ENCODE peak calls at places on chromosomes 12 and 14, in six cellular contexts. One of them, this sample, is unnamed.

GRCh38 chr14:23015618-23016017 is 5.7 kb upstream of the C14orf93 start:
- DNase-seq in AG04449: no peak
- DNase-seq in PC-3: no peak
- DNase-seq in GM23338: no peak
- DNase-seq in H1: no peak
- DNase-seq in GM12865: no peak
- DNase-seq in this sample: no peak

GRCh38 chr12:69239286-69239921 is at the start of gene CPSF6:
- DNase-seq in AG04449: peak
- DNase-seq in PC-3: peak
- DNase-seq in GM23338: peak
- DNase-seq in H1: peak
- DNase-seq in GM12865: peak
- DNase-seq in this sample: peak

GRCh38 chr14:90970167-90970600 is 90.3 kb downstream of the RPS6KA5 start:
- DNase-seq in AG04449: no peak
- DNase-seq in PC-3: peak
- DNase-seq in GM23338: no peak
- DNase-seq in H1: no peak
- DNase-seq in GM12865: peak
- DNase-seq in this sample: no peak

GRCh38 chr12:104420868-104421267 is 35.9 kb upstream of the CHST11 start:
- DNase-seq in AG04449: no peak
- DNase-seq in PC-3: peak
- DNase-seq in GM23338: no peak
- DNase-seq in H1: no peak
- DNase-seq in GM12865: peak
- DNase-seq in this sample: no peak

GRCh38 chr14:34502826-34503225 is 36.7 kb downstream of the EAPP start:
- DNase-seq in AG04449: no peak
- DNase-seq in PC-3: no peak
- DNase-seq in GM23338: no peak
- DNase-seq in H1: no peak
- DNase-seq in GM12865: no peak
- DNase-seq in this sample: no peak

GRCh38 chr14:90815817-90816662 is at the start of gene TTC7B:
- DNase-seq in AG04449: no peak
- DNase-seq in PC-3: peak
- DNase-seq in GM23338: peak
- DNase-seq in H1: peak
- DNase-seq in GM12865: peak
- DNase-seq in this sample: peak

GRCh38 chr12:62767506-62767905 is 167.4 kb downstream of the PPM1H start:
- DNase-seq in AG04449: peak
- DNase-seq in PC-3: peak
- DNase-seq in GM23338: no peak
- DNase-seq in H1: no peak
- DNase-seq in GM12865: no peak
- DNase-seq in this sample: no peak

GRCh38 chr12:39199371-39199770 is 243.5 kb downstream of the KIF21A start:
- DNase-seq in AG04449: no peak
- DNase-seq in PC-3: no peak
- DNase-seq in GM23338: no peak
- DNase-seq in H1: no peak
- DNase-seq in GM12865: no peak
- DNase-seq in this sample: no peak

GRCh38 chr12:56375598-56376434 is 13.2 kb upstream of the APOF start:
- DNase-seq in AG04449: no peak
- DNase-seq in PC-3: no peak
- DNase-seq in GM23338: no peak
- DNase-seq in H1: no peak
- DNase-seq in GM12865: peak
- DNase-seq in this sample: no peak

DNA sequence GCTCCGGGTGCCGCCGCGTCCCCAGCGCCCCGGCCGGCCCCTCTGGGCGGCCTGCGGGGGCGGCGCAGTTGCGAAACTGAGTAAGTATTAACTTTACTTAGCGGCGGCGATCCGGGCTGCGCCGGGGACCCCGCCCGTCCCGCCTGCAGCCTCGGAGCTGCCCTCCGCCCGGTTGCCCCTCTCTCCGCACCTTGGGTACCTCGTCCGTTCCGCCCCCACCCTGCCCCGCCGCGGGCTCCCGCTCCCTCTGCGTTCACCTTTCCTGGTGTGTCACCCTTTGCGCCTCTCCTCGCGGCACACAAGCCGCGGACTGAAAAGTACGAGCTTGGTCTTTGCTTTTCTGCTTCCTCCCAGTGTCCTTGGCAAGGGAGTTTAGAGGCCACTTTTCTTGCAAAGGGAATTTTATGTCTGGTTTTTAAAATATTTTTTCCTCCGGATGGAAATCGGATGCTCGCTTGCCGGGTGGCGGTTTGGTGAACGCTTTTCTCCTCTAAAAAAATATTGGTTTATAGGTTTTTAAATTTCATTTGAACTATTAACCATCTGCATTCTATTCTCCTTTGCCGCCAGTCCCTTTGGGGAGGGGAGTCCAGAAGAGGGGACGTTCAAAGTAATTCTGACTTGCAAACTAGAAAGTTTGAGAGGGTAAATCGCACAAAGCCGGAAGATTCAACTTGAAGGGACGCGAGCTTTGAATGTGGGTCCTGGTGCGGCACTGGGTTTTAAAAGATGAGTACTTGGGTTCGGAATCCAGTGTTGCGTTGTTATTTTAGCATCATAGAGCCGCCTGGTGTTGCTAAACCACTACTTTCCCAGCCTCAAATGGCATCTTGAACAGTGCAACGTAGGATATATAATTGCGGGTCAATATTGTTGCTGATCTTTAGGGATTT is 833 bp downstream of the RASSF8 start:
- DNase-seq in AG04449: peak
- DNase-seq in PC-3: peak
- DNase-seq in GM23338: peak
- DNase-seq in H1: peak
- DNase-seq in GM12865: peak
- DNase-seq in this sample: peak
- TF ChIP-seq CTCF in AG04449: peak
- TF ChIP-seq CTCF in PC-3: peak
- TF ChIP-seq CTCF in GM23338: no peak
- TF ChIP-seq CTCF in H1: no peak
- TF ChIP-seq CTCF in GM12865: no peak
- TF ChIP-seq CTCF in this sample: no peak

GRCh38 chr14:24315807-24316596 is 4.7 kb downstream of the LTB4R start:
- DNase-seq in AG04449: no peak
- DNase-seq in PC-3: no peak
- DNase-seq in GM23338: peak
- DNase-seq in H1: peak
- DNase-seq in GM12865: no peak
- DNase-seq in this sample: peak
- TF ChIP-seq CTCF in AG04449: peak
- TF ChIP-seq CTCF in PC-3: no peak
- TF ChIP-seq CTCF in GM23338: peak
- TF ChIP-seq CTCF in H1: peak
- TF ChIP-seq CTCF in GM12865: no peak
- TF ChIP-seq CTCF in this sample: no peak

GRCh38 chr14:68941820-68942219 is 37.3 kb downstream of the ACTN1 start:
- DNase-seq in AG04449: peak
- DNase-seq in PC-3: peak
- DNase-seq in GM23338: peak
- DNase-seq in H1: peak
- DNase-seq in GM12865: no peak
- DNase-seq in this sample: peak
- TF ChIP-seq CTCF in AG04449: peak
- TF ChIP-seq CTCF in PC-3: peak
- TF ChIP-seq CTCF in GM23338: peak
- TF ChIP-seq CTCF in H1: peak
- TF ChIP-seq CTCF in GM12865: peak
- TF ChIP-seq CTCF in this sample: no peak

GRCh38 chr12:82517808-82518207 is 159.5 kb downstream of the METTL25 start:
- DNase-seq in AG04449: no peak
- DNase-seq in PC-3: peak
- DNase-seq in GM23338: peak
- DNase-seq in H1: no peak
- DNase-seq in GM12865: peak
- DNase-seq in this sample: peak
- TF ChIP-seq CTCF in AG04449: no peak
- TF ChIP-seq CTCF in PC-3: no peak
- TF ChIP-seq CTCF in GM23338: peak
- TF ChIP-seq CTCF in H1: no peak
- TF ChIP-seq CTCF in GM12865: no peak
- TF ChIP-seq CTCF in this sample: no peak

DNA sequence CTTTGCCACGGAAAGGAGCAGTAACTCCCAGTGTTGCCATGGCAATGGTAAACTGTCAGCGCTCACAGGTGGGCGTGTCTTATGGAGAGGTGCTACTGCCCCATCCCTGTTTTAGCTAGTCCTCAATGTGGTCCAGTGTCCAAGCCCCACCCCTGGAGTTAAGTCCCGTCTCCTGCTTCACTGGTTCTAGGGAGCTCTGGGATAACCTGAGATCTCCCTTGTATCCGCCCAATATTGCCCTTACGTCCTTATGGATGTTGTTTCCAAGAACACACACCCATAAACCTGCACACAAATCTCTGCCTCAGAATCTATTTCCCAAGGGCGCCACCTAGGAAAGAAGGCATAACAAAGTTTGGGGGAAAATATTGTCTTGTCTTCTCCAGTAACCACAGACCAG is 64.2 kb downstream of the SPRING1 start:
- DNase-seq in AG04449: no peak
- DNase-seq in PC-3: peak
- DNase-seq in GM23338: peak
- DNase-seq in H1: no peak
- DNase-seq in GM12865: peak
- DNase-seq in this sample: no peak
- TF ChIP-seq CTCF in AG04449: no peak
- TF ChIP-seq CTCF in PC-3: peak
- TF ChIP-seq CTCF in GM23338: peak
- TF ChIP-seq CTCF in H1: no peak
- TF ChIP-seq CTCF in GM12865: no peak
- TF ChIP-seq CTCF in this sample: no peak

DNA sequence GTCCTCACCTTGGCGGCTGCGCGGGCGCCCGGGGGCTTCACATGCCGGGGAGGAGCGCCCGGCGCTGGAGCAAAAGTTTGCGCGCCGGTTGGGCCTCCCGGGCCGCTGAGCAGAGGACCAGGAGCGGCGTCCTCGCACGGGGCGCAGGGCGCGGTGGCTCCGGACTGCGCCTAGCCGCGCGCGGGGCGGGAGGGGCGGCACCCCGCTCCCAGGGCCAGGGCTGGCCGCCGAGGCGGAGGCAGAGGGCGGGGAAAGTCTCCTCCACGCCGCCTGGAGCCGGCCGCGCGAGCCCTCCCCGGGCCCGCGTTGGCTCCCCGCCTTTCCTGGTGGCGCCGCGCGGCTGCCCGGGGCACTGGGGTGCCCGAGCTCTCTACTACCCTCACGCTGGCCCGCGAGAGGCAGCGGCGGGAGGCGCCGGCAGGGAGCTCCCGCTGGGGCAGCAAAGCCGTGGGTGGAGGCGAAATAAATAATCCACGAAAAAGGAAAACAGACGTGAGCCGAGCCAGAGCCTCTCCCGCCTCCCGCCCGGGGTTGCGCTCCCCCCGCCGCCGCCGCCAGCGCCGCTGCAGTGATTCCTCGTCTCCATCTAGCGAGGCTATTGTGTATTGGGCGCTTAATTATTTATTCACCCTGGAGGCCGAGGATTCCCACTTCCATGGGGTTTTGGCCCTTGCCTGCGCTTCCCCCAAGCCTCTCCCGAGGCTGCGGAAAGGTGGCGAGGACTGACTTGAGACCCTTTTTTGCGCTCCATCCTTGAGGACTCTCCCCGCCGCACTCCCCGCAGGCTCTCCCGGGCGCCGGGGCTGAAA is 476 bp upstream of the PRIMA1 start:
- DNase-seq in AG04449: no peak
- DNase-seq in PC-3: peak
- DNase-seq in GM23338: peak
- DNase-seq in H1: peak
- DNase-seq in GM12865: no peak
- DNase-seq in this sample: peak
- TF ChIP-seq CTCF in AG04449: no peak
- TF ChIP-seq CTCF in PC-3: peak
- TF ChIP-seq CTCF in GM23338: peak
- TF ChIP-seq CTCF in H1: no peak
- TF ChIP-seq CTCF in GM12865: no peak
- TF ChIP-seq CTCF in this sample: no peak

GRCh38 chr14:85856430-85856829 is 326.5 kb downstream of the FLRT2 start:
- DNase-seq in AG04449: no peak
- DNase-seq in PC-3: no peak
- DNase-seq in GM23338: peak
- DNase-seq in H1: no peak
- DNase-seq in GM12865: no peak
- DNase-seq in this sample: no peak
- TF ChIP-seq CTCF in AG04449: no peak
- TF ChIP-seq CTCF in PC-3: peak
- TF ChIP-seq CTCF in GM23338: no peak
- TF ChIP-seq CTCF in H1: no peak
- TF ChIP-seq CTCF in GM12865: no peak
- TF ChIP-seq CTCF in this sample: no peak